ENCODE peak calls at places on chromosomes 11 and 22, in five cellular contexts. C is LoVo; G is activated CD8-positive, alpha-beta T cell treated with anti-CD3 and anti-CD28 coated beads, Interleukin-2, amount 10 ng/mL, durations not matched to agents 7 days and 5 days; R is stimulated activated naive CD8-positive, alpha-beta T cell treated with anti-CD3 and anti-CD28 coated beads, Interleukin-15, Interleukin-2, amounts not matched to agents 100 U/mL and 50 U/mL, for 24 hours; E is activated effector memory CD4-positive, alpha-beta T cell treated with anti-CD3 and anti-CD28 coated beads, Interleukin-2, amount 50 U/mL, for 16 hours. J is an unnamed sample.

GRCh38 chr11:72812604-72812967 is 1.6 kb upstream of the ATG16L2 start:
- DNase-seq in R (no peak), G (no peak), C (no peak), E (no peak), J (no peak)

GRCh38 chr22:29081499-29082236 is 8.8 kb downstream of the KREMEN1 start:
- DNase-seq in C (no peak), G (no peak), R (no peak), E (no peak), J (no peak)

GRCh38 chr11:7632211-7632610 is 41.1 kb downstream of the CYB5R2 start:
- DNase-seq in G (no peak), E (no peak), C (no peak), R (no peak), J (no peak)

GRCh38 chr22:35605787-35606492 is 11.2 kb downstream of the MB start:
- DNase-seq in R (no peak), C (no peak), E (no peak), G (no peak), J (no peak)

GRCh38 chr11:19646921-19647320 is 65.7 kb upstream of the NAV2 start:
- DNase-seq in G (no peak), C (no peak), R (no peak), E (no peak), J (no peak)

GRCh38 chr11:134276396-134277175 is 407 bp downstream of the GLB1L3 start:
- DNase-seq in G (no peak), C (no peak), R (peak), E (peak), J (no peak)

GRCh38 chr11:2554338-2555240 is 109.8 kb downstream of the KCNQ1 start:
- DNase-seq in C (no peak), E (peak), R (no peak), G (no peak), J (no peak)

GRCh38 chr11:72162891-72163492 is 27.5 kb downstream of the FOLR3 start:
- DNase-seq in R (no peak), G (no peak), E (no peak), C (no peak), J (no peak)

GRCh38 chr11:79486239-79486984 is 45.6 kb upstream of the TENM4 start:
- DNase-seq in E (no peak), R (no peak), C (no peak), G (no peak), J (no peak)

GRCh38 chr22:26642465-26643367 is 14.7 kb upstream of the MIAT start:
- DNase-seq in E (peak), C (no peak), G (peak), R (peak), J (no peak)

GRCh38 chr11:86815726-86816125 is 15.4 kb downstream of the PRSS23 start:
- DNase-seq in G (no peak), R (no peak), C (no peak), E (no peak), J (no peak)

GRCh38 chr11:103993502-103993901 is 42.9 kb upstream of the DDI1 start:
- DNase-seq in E (no peak), G (no peak), C (no peak), R (no peak), J (no peak)

GRCh38 chr22:33940741-33941140 is 20.5 kb upstream of the LARGE1 start:
- DNase-seq in R (no peak), G (no peak), C (no peak), E (no peak), J (no peak)

GRCh38 chr11:45607995-45608394 is 57.4 kb downstream of the CHST1 start:
- DNase-seq in C (no peak), G (no peak), E (no peak), R (no peak), J (no peak)

GRCh38 chr11:45265963-45266692 is 20.0 kb downstream of the SYT13 start:
- DNase-seq in R (no peak), E (no peak), G (no peak), C (no peak), J (no peak)

GRCh38 chr11:61811831-61812230 is 5.0 kb downstream of the FADS1 start:
- DNase-seq in G (no peak), R (no peak), C (no peak), E (no peak), J (no peak)

GRCh38 chr11:5348516-5349194 is 2.7 kb upstream of the OR51B6 start:
- DNase-seq in G (no peak), E (no peak), R (no peak), C (no peak), J (no peak)